ENCODE peak calls at places on chromosomes 3 and 15, in seven cellular contexts. I is cardiac fibroblast, P is uterus, Y is A549, T is coronary artery, C is upper lobe of right lung, G is PC-3. U is an unnamed sample.

GRCh38 chr3:159845737-159846136 is 142.9 kb upstream of the IL12A start:
- DNase-seq in I (no peak), P (no peak), Y (no peak), T (no peak), C (no peak), G (no peak), U (no peak)

GRCh38 chr15:92005154-92005553 is 151.6 kb downstream of the SLCO3A1 start:
- DNase-seq in I (no peak), P (no peak), Y (no peak), T (no peak), C (no peak), G (no peak), U (no peak)

GRCh38 chr15:62649793-62650420 is 392.6 kb upstream of the TPM1 start:
- DNase-seq in I (peak), P (no peak), Y (no peak), T (no peak), C (no peak), G (no peak), U (no peak)

GRCh38 chr15:80317389-80318169 is 65.6 kb upstream of the CTXND1 start:
- DNase-seq in I (peak), P (no peak), Y (peak), T (no peak), C (peak), G (peak), U (peak)

GRCh38 chr3:125008766-125009165 is 47.0 kb downstream of the HEG1 start:
- DNase-seq in I (no peak), P (no peak), Y (no peak), T (no peak), C (no peak), G (no peak), U (no peak)

GRCh38 chr3:2097641-2098191 is 950 bp upstream of the CNTN4 start:
- DNase-seq in I (no peak), P (no peak), Y (no peak), T (no peak), C (no peak), G (no peak), U (no peak)

GRCh38 chr3:46843508-46843907 is 19.7 kb downstream of the MYL3 start:
- DNase-seq in I (no peak), P (no peak), Y (no peak), T (no peak), C (no peak), G (no peak), U (no peak)

GRCh38 chr15:26126070-26126469 is 262.9 kb upstream of the ATP10A start:
- DNase-seq in I (no peak), P (no peak), Y (no peak), T (no peak), C (no peak), G (no peak), U (no peak)

GRCh38 chr3:13932578-13933295 is 52.9 kb upstream of the WNT7A start:
- DNase-seq in I (no peak), P (no peak), Y (no peak), T (peak), C (no peak), G (no peak), U (no peak)

GRCh38 chr3:133447751-133448477 is 48.1 kb downstream of the BFSP2 start:
- DNase-seq in I (no peak), P (no peak), Y (no peak), T (no peak), C (no peak), G (no peak), U (no peak)

GRCh38 chr3:24834442-24834841 is 339.8 kb upstream of the THRB start:
- DNase-seq in I (no peak), P (no peak), Y (no peak), T (no peak), C (no peak), G (no peak), U (no peak)

GRCh38 chr3:24832878-24833277 is 338.2 kb upstream of the THRB start:
- DNase-seq in I (peak), P (no peak), Y (peak), T (no peak), C (no peak), G (no peak), U (no peak)

GRCh38 chr3:24830230-24831152 is 335.8 kb upstream of the THRB start:
- DNase-seq in I (no peak), P (peak), Y (no peak), T (no peak), C (peak), G (no peak), U (no peak)

GRCh38 chr3:24829632-24830229 is 335.1 kb upstream of the THRB start:
- DNase-seq in I (no peak), P (peak), Y (peak), T (no peak), C (peak), G (no peak), U (no peak)

GRCh38 chr3:24829011-24829581 is 334.4 kb upstream of the THRB start:
- DNase-seq in I (no peak), P (peak), Y (peak), T (no peak), C (peak), G (no peak), U (no peak)
- H3K4me3 ChIP-seq in I (peak), P (peak), Y (peak), T (peak), C (peak), G (no peak), U (peak)

GRCh38 chr3:128537091-128537703 is 44.2 kb upstream of the GATA2 start:
- DNase-seq in I (no peak), P (no peak), Y (peak), T (no peak), C (no peak), G (peak), U (no peak)

GRCh38 chr3:128544190-128544589 is 51.2 kb upstream of the GATA2 start:
- DNase-seq in I (no peak), P (no peak), Y (no peak), T (no peak), C (no peak), G (no peak), U (no peak)

GRCh38 chr3:128541246-128541645 is 48.2 kb upstream of the GATA2 start:
- DNase-seq in I (no peak), P (no peak), Y (no peak), T (no peak), C (no peak), G (no peak), U (no peak)

GRCh38 chr3:128545120-128545752 is 52.2 kb upstream of the GATA2 start:
- DNase-seq in I (no peak), P (no peak), Y (no peak), T (no peak), C (no peak), G (no peak), U (no peak)

DNA sequence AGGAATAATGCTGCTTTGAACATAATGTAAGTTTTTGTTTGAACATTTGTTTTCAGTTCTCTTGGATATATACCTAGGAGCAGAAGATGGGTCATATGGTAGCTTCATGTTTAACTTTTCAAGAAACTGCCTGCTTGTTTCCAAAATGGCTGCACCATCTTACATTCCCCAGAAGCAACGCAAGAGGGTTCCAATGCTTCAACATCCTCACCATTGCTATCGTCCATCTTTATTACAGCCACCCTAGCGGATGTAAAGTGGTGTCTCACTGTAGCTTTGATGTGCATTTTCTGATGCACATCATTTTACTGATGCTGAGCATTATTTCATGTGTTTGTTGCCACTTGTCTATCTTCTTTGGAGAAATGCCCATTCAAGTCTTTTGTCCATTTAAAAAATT is 46.4 kb upstream of the GATA2 start:
- DNase-seq in I (no peak), P (no peak), Y (no peak), T (no peak), C (no peak), G (no peak), U (no peak)
- TF ChIP-seq CTCF in I (no peak), P (no peak), Y (no peak), T (no peak), C (no peak), G (no peak), U (no peak)

GRCh38 chr3:72346526-72346926 is 501.7 kb downstream of the SHQ1 start:
- DNase-seq in I (peak), P (peak), Y (no peak), T (no peak), C (no peak), G (peak), U (peak)
- H3K4me3 ChIP-seq in I (no peak), P (no peak), Y (no peak), T (no peak), C (no peak), G (no peak), U (no peak)

DNA sequence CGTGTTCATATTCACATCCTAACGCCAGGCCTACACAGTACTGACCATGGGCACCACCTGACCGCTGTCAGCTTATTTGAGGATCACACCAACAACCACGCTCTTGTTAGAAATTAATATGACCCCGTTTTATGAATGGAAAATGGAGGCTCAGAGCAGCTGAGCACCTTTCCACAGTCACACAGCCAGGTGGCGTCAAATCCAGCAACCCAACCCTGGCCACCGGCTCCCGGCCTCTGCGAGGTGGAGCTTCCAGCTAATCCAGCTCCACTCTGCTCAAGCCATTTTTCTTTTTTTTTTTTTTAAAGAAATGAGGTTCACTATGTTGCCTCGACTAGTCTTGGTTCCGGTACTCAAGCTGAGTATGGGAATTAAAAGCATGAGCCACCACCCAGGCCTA is 41.3 kb downstream of the RPN1 start:
- DNase-seq in I (no peak), P (no peak), Y (no peak), T (no peak), C (no peak), G (no peak), U (no peak)
- TF ChIP-seq CTCF in I (no peak), P (no peak), Y (no peak), T (no peak), C (no peak), G (no peak), U (no peak)

U was measured in astrocyte of the cerebellum.